ENCODE peak calls at places on chromosomes 11 and 22, in four cellular contexts. L is HCT116; A is tibial nerve; I is CD8-positive, alpha-beta T cell. D is an unnamed sample.

GRCh38 chr22:40818747-40819662 is at the start of gene SLC25A17:
- DNase-seq in L (peak; percentile 66), A (peak; percentile 84), I (peak; percentile 72), D (peak; percentile 70)

GRCh38 chr22:32265882-32266767 is 11.0 kb upstream of the SLC5A4 start:
- DNase-seq in L (peak; percentile 44), A (peak; percentile 84), I (peak; percentile 27), D (peak; percentile 62)

GRCh38 chr11:117902001-117902855 is 25.8 kb upstream of the FXYD6 start:
- DNase-seq in L (no peak), A (no peak), I (no peak), D (no peak)

GRCh38 chr22:47486569-47487312 is 724.3 kb downstream of the TBC1D22A start:
- DNase-seq in L (no peak), A (no peak), I (no peak), D (no peak)

GRCh38 chr11:36672815-36673450 is 74.9 kb upstream of the RAG2 start:
- DNase-seq in L (peak; percentile 38), A (peak; percentile 75), I (no peak), D (peak; percentile 52)

GRCh38 chr11:12159351-12160099 is 49.1 kb downstream of the MICAL2 start:
- DNase-seq in L (no peak), A (no peak), I (no peak), D (peak; percentile 85)

GRCh38 chr11:124837491-124837856 is 27.8 kb upstream of the ROBO3 start:
- DNase-seq in L (peak; percentile 72), A (peak; percentile 24), I (no peak), D (peak; percentile 89)

GRCh38 chr22:34946339-34946985 is 119.5 kb upstream of the ISX start:
- DNase-seq in L (no peak), A (no peak), I (no peak), D (peak; percentile 8)

GRCh38 chr11:1106387-1106786 is 31.7 kb downstream of the MUC2 start:
- DNase-seq in L (no peak), A (no peak), I (no peak), D (no peak)

GRCh38 chr11:86484164-86484794 is 109.6 kb downstream of the CCDC81 start:
- DNase-seq in L (peak; percentile 31), A (peak; percentile 52), I (no peak), D (peak; percentile 100)

GRCh38 chr11:64653388-64653973 is 62.5 kb downstream of the SLC22A12 start:
- DNase-seq in L (no peak), A (no peak), I (no peak), D (no peak)

GRCh38 chr11:65861165-65861505 is 902 bp downstream of the MUS81 start:
- DNase-seq in L (no peak), A (no peak), I (no peak), D (no peak)

GRCh38 chr22:22902247-22902962 is 14.8 kb downstream of the IGLL5 start:
- DNase-seq in L (no peak), A (no peak), I (no peak), D (no peak)

GRCh38 chr22:36277482-36278291 is 24.8 kb downstream of the APOL1 start:
- DNase-seq in L (peak; percentile 40), A (no peak), I (peak; percentile 44), D (peak; percentile 62)

GRCh38 chr11:63768232-63769043 is at the start of gene ZFTA:
- DNase-seq in L (no peak), A (no peak), I (peak; percentile 33), D (peak; percentile 54)

GRCh38 chr22:45444168-45444567 is 30.7 kb downstream of the RIBC2 start:
- DNase-seq in L (no peak), A (no peak), I (no peak), D (no peak)

GRCh38 chr11:108891909-108892511 is 227.1 kb downstream of the DDX10 start:
- DNase-seq in L (no peak), A (no peak), I (no peak), D (no peak)

GRCh38 chr11:86288776-86289507 is 13.1 kb upstream of the HIKESHI start:
- DNase-seq in L (no peak), A (no peak), I (no peak), D (peak; percentile 9)

GRCh38 chr11:69513196-69513595 is 31.7 kb downstream of the LINC01488 start:
- DNase-seq in L (no peak), A (no peak), I (no peak), D (no peak)

GRCh38 chr11:1171985-1172728 is 14.4 kb downstream of the MUC5AC start:
- DNase-seq in L (no peak), A (no peak), I (no peak), D (no peak)

GRCh38 chr11:128563942-128564641 is 23.3 kb downstream of the ETS1 start:
- DNase-seq in L (no peak), A (no peak), I (no peak), D (no peak)

GRCh38 chr11:16897460-16898061 is 116.7 kb downstream of the PLEKHA7 start:
- DNase-seq in L (no peak), A (no peak), I (no peak), D (no peak)

GRCh38 chr11:27040302-27041115 is at the start of gene BBOX1:
- DNase-seq in L (no peak), A (no peak), I (no peak), D (no peak)

GRCh38 chr11:65060913-65061408 is 2.6 kb upstream of the NAALADL1 start:
- DNase-seq in L (no peak), A (no peak), I (no peak), D (no peak)

GRCh38 chr11:64232182-64233018 is 2.0 kb upstream of the VEGFB start:
- DNase-seq in L (no peak), A (no peak), I (no peak), D (no peak)

GRCh38 chr11:88552377-88553029 is 215.0 kb upstream of the CTSC start:
- DNase-seq in L (peak; percentile 48), A (no peak), I (no peak), D (peak; percentile 56)

GRCh38 chr11:64009234-64009633 is 23.0 kb downstream of the OTUB1 start:
- DNase-seq in L (no peak), A (no peak), I (no peak), D (no peak)

GRCh38 chr11:14300661-14301304 is 58.2 kb downstream of the RRAS2 start:
- DNase-seq in L (peak; percentile 42), A (peak; percentile 59), I (peak; percentile 14), D (peak; percentile 80)

GRCh38 chr11:8567597-8568198 is 26.3 kb downstream of the STK33 start:
- DNase-seq in L (no peak), A (no peak), I (no peak), D (peak; percentile 3)

GRCh38 chr22:30195245-30196140 is 51.1 kb downstream of the LIF start:
- DNase-seq in L (no peak), A (peak; percentile 67), I (no peak), D (no peak)

GRCh38 chr22:23068832-23069385 is 1.4 kb upstream of the GNAZ start:
- DNase-seq in L (no peak), A (no peak), I (no peak), D (no peak)

GRCh38 chr11:3170756-3171670 is 5.9 kb upstream of the OSBPL5 start:
- DNase-seq in L (no peak), A (no peak), I (no peak), D (no peak)

GRCh38 chr22:43481528-43482309 is 69.9 kb downstream of the MPPED1 start:
- DNase-seq in L (no peak), A (no peak), I (no peak), D (no peak)

GRCh38 chr11:9017773-9018172 is 14.0 kb upstream of the NRIP3 start:
- DNase-seq in L (no peak), A (peak; percentile 36), I (no peak), D (peak; percentile 83)

GRCh38 chr11:73182824-73183321 is 35.2 kb upstream of the P2RY2 start:
- DNase-seq in L (no peak), A (no peak), I (no peak), D (no peak)

GRCh38 chr11:106208795-106209194 is 131.3 kb downstream of the AASDHPPT start:
- DNase-seq in L (no peak), A (no peak), I (no peak), D (no peak)

GRCh38 chr11:58394195-58394594 is 12.5 kb downstream of the OR5B3 start:
- DNase-seq in L (no peak), A (no peak), I (no peak), D (peak; percentile 88)
- H3K4me3 ChIP-seq in L (no peak overlapping the region), A (no peak overlapping the region), I (no peak overlapping the region), D (no peak overlapping the region)

GRCh38 chr11:126277322-126277721 is 5.6 kb upstream of the TIRAP start:
- DNase-seq in L (no peak), A (no peak), I (no peak), D (no peak)
- TF ChIP-seq CTCF in L (no peak), A (no peak), I (no peak), D (no peak)

GRCh38 chr11:34354782-34355181 is 3.0 kb downstream of the ABTB2 start:
- DNase-seq in L (no peak), A (no peak), I (no peak), D (peak; percentile 46)
- H3K4me3 ChIP-seq in L (no peak overlapping the region), A (no peak overlapping the region), I (no peak overlapping the region), D (no peak overlapping the region)

DNA sequence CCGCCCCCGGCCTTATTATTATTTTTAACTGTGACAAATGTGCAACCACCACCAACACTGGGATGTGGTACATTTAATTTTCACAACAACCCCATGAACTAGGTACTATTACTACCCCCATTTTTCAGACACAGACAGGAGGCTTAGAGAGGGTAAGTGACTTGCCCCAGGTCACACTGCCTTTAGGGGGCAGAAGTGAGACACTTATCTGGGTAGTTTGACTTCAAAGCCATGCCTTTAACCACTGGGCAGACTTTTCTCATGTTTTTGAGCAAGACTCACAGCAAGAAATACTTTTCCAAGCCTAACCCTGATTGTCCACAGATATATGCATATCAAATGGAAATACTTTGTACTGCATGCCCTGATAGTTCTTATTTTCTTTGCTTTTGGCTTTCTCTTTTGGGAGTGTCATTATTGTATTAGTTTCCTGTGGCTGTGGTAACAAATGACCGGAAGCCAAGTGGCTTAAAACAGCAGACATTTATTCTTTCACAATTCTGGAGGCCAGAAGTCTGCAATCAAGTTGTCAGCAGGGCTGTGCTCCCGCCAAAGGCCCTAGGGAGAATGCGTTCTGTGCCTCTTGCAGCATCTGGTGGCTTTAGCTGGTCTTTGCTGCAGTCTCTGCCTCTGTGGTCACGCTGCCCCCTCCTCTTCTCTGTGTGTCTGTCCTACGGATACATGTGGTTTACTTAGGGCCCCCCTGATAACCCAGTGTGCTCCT is 110.8 kb downstream of the GRIK4 start:
- DNase-seq in L (no peak), A (no peak), I (no peak), D (peak; percentile 12)
- TF ChIP-seq CTCF in L (peak; percentile 56), A (no peak), I (no peak), D (peak; percentile 3)

GRCh38 chr11:67997460-67997921 is 6.4 kb downstream of the UNC93B1 start:
- DNase-seq in L (no peak), A (no peak), I (no peak), D (no peak)

GRCh38 chr11:67998150-67999045 is 5.5 kb downstream of the UNC93B1 start:
- DNase-seq in L (no peak), A (no peak), I (no peak), D (no peak)

GRCh38 chr11:67999201-67999629 is 4.7 kb downstream of the UNC93B1 start:
- DNase-seq in L (no peak), A (no peak), I (no peak), D (no peak)

GRCh38 chr11:68002575-68002942 is 1.3 kb downstream of the UNC93B1 start:
- DNase-seq in L (no peak), A (no peak), I (no peak), D (no peak)

GRCh38 chr11:67999704-68000103 is 4.2 kb downstream of the UNC93B1 start:
- DNase-seq in L (no peak), A (no peak), I (no peak), D (no peak)
- H3K4me3 ChIP-seq in L (no peak overlapping the region), A (no peak overlapping the region), I (no peak overlapping the region), D (no peak overlapping the region)

D was measured in AG10803.